ENCODE peak calls at places on chromosomes 11 and 22, in eight cellular contexts. P is sigmoid colon, T is HCT116, D is A549, F is Peyer's patch, V is neural progenitor cell, R is dorsolateral prefrontal cortex, J is AG04450. N is an unnamed sample.

GRCh38 chr22:40345271-40345670 is 1.0 kb upstream of the ADSL start:
- DNase-seq in P (no peak), T (no peak), D (no peak), F (no peak), V (no peak), R (no peak), J (no peak), N (no peak)

GRCh38 chr22:46233231-46233630 is 16.9 kb downstream of the CDPF1 start:
- DNase-seq in P (peak), T (no peak), D (no peak), F (no peak), V (no peak), R (peak), J (no peak), N (no peak)

GRCh38 chr11:110092577-110093406 is at the start of gene ZC3H12C:
- DNase-seq in P (peak), T (peak), D (peak), F (peak), V (peak), R (peak), J (peak), N (peak)

GRCh38 chr22:44667829-44668189 is 34.2 kb upstream of the PRR5 start:
- DNase-seq in P (peak), T (no peak), D (no peak), F (peak), V (no peak), R (no peak), J (no peak), N (no peak)

GRCh38 chr11:104570088-104570701 is 328.1 kb downstream of the CASP12 start:
- DNase-seq in P (no peak), T (no peak), D (no peak), F (no peak), V (no peak), R (no peak), J (no peak), N (no peak)

GRCh38 chr11:93648168-93648567 is 13.3 kb upstream of the CEP295 start:
- DNase-seq in P (no peak), T (no peak), D (peak), F (no peak), V (peak), R (no peak), J (no peak), N (no peak)

GRCh38 chr11:118872403-118872821 is 11.3 kb upstream of the CXCR5 start:
- DNase-seq in P (no peak), T (no peak), D (no peak), F (no peak), V (no peak), R (no peak), J (no peak), N (no peak)

GRCh38 chr11:70243912-70244652 is 26.4 kb upstream of the PPFIA1 start:
- DNase-seq in P (no peak), T (no peak), D (peak), F (no peak), V (no peak), R (no peak), J (no peak), N (no peak)

GRCh38 chr22:33022231-33022630 is 36.0 kb downstream of the SYN3 start:
- DNase-seq in P (no peak), T (no peak), D (no peak), F (no peak), V (no peak), R (no peak), J (no peak), N (no peak)

GRCh38 chr11:19715373-19715772 is 2.7 kb downstream of the NAV2 start:
- DNase-seq in P (no peak), T (no peak), D (peak), F (no peak), V (no peak), R (no peak), J (peak), N (no peak)

GRCh38 chr22:36862251-36863242 is 1.7 kb downstream of the NCF4 start:
- DNase-seq in P (peak), T (no peak), D (no peak), F (no peak), V (no peak), R (no peak), J (no peak), N (no peak)

GRCh38 chr11:128239224-128239790 is 348.1 kb downstream of the ETS1 start:
- DNase-seq in P (no peak), T (no peak), D (no peak), F (no peak), V (no peak), R (no peak), J (no peak), N (no peak)

GRCh38 chr11:55854704-55855103 is 16.2 kb downstream of the OR5D16 start:
- DNase-seq in P (no peak), T (no peak), D (no peak), F (no peak), V (no peak), R (no peak), J (no peak), N (no peak)

GRCh38 chr11:6554828-6555706 is 48.3 kb downstream of the RRP8 start:
- DNase-seq in P (no peak), T (no peak), D (no peak), F (no peak), V (no peak), R (no peak), J (no peak), N (no peak)

GRCh38 chr11:4111834-4112233 is 17.2 kb downstream of the RRM1 start:
- DNase-seq in P (no peak), T (no peak), D (no peak), F (no peak), V (no peak), R (no peak), J (no peak), N (no peak)

GRCh38 chr11:40722179-40722795 is 737.2 kb downstream of the LRRC4C start:
- DNase-seq in P (peak), T (no peak), D (peak), F (no peak), V (peak), R (no peak), J (no peak), N (no peak)

GRCh38 chr11:60498399-60498798 is 5.8 kb downstream of the MS4A12 start:
- DNase-seq in P (no peak), T (no peak), D (no peak), F (no peak), V (no peak), R (no peak), J (no peak), N (no peak)

GRCh38 chr11:61959678-61960077 is 7.8 kb downstream of the FTH1 start:
- DNase-seq in P (no peak), T (no peak), D (no peak), F (no peak), V (no peak), R (no peak), J (no peak), N (no peak)

GRCh38 chr11:77568306-77568705 is 21.4 kb upstream of the AQP11 start:
- DNase-seq in P (no peak), T (no peak), D (no peak), F (no peak), V (no peak), R (no peak), J (no peak), N (no peak)

GRCh38 chr22:47008208-47008885 is 245.9 kb downstream of the TBC1D22A start:
- DNase-seq in P (peak), T (no peak), D (no peak), F (no peak), V (no peak), R (no peak), J (no peak), N (no peak)

GRCh38 chr11:112584674-112585073 is 324.0 kb upstream of the PLET1 start:
- DNase-seq in P (no peak), T (no peak), D (no peak), F (no peak), V (peak), R (no peak), J (no peak), N (no peak)

GRCh38 chr11:26073646-26074045 is 258.3 kb upstream of the ANO3 start:
- DNase-seq in P (no peak), T (no peak), D (no peak), F (no peak), V (no peak), R (no peak), J (no peak), N (no peak)

GRCh38 chr11:23079382-23079813 is 219.1 kb upstream of the CCDC179 start:
- DNase-seq in P (no peak), T (no peak), D (no peak), F (no peak), V (no peak), R (no peak), J (peak), N (no peak)

GRCh38 chr11:125224391-125225015 is 60.0 kb downstream of the PKNOX2 start:
- DNase-seq in P (peak), T (peak), D (no peak), F (no peak), V (peak), R (no peak), J (no peak), N (no peak)

GRCh38 chr22:31495343-31495742 is 993 bp upstream of the SFI1 start:
- DNase-seq in P (no peak), T (no peak), D (no peak), F (no peak), V (no peak), R (no peak), J (no peak), N (no peak)

GRCh38 chr22:35045451-35045850 is 20.5 kb upstream of the ISX start:
- DNase-seq in P (no peak), T (no peak), D (no peak), F (no peak), V (no peak), R (no peak), J (no peak), N (no peak)

GRCh38 chr22:35046744-35047462 is 19.1 kb upstream of the ISX start:
- DNase-seq in P (no peak), T (no peak), D (no peak), F (no peak), V (no peak), R (no peak), J (no peak), N (no peak)

GRCh38 chr22:35043932-35044319 is 22.0 kb upstream of the ISX start:
- DNase-seq in P (no peak), T (no peak), D (no peak), F (no peak), V (no peak), R (no peak), J (no peak), N (no peak)

GRCh38 chr22:35044607-35045390 is 21.2 kb upstream of the ISX start:
- DNase-seq in P (no peak), T (no peak), D (no peak), F (no peak), V (no peak), R (no peak), J (no peak), N (no peak)

DNA sequence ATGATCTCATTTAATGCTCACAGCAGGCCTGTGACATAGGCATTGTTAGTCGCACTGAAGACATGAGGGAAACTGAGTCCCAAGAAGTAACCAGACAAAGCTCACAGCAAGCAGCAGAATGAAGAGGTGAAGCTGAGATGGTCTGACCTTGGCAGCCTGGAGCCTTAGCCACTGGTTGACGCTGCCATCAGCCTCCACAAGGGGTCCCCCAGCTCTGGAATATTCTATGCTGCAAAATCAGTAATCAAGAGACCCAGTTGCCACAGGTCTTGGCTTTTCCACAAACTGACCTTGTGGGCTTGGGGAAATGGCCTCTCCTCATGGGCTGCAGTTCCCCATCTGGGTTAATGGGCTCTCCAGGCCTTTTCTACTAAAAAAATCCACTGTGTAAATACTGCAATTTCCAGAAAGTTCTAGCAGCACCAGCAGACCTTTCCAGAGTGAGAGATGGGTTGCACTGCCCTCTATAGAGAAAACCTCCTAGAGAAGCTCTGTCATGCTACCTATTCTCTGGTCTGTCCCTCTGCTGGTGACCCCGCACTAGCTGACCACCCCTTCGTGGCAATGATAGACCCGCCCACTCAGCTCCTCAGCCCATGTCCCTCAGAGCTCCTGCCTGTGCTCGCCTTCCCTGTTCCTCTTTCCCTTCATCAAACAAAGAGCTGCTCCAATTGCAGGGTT is 22.6 kb upstream of the ISX start:
- DNase-seq in P (no peak), T (no peak), D (no peak), F (no peak), V (no peak), R (no peak), J (no peak), N (no peak)
- TF ChIP-seq CTCF in P (no peak), T (peak), D (no peak), F (peak), V (peak), R (no peak), J (no peak), N (no peak)

GRCh38 chr11:71931245-71931602 is 2.4 kb downstream of the RNF121 start:
- DNase-seq in P (no peak), T (no peak), D (no peak), F (no peak), V (no peak), R (no peak), J (no peak), N (no peak)
- H3K4me3 ChIP-seq in P (no peak), T (no peak), D (no peak), F (no peak), V (no peak), R (no peak), J (no peak), N (no peak)

GRCh38 chr11:10657308-10658271 is 36.0 kb downstream of the IRAG1 start:
- DNase-seq in P (peak), T (no peak), D (peak), F (no peak), V (no peak), R (no peak), J (peak), N (no peak)
- H3K27ac ChIP-seq in P (peak), T (peak), D (peak), F (peak), V (no peak), R (no peak), J (peak), N (peak)

DNA sequence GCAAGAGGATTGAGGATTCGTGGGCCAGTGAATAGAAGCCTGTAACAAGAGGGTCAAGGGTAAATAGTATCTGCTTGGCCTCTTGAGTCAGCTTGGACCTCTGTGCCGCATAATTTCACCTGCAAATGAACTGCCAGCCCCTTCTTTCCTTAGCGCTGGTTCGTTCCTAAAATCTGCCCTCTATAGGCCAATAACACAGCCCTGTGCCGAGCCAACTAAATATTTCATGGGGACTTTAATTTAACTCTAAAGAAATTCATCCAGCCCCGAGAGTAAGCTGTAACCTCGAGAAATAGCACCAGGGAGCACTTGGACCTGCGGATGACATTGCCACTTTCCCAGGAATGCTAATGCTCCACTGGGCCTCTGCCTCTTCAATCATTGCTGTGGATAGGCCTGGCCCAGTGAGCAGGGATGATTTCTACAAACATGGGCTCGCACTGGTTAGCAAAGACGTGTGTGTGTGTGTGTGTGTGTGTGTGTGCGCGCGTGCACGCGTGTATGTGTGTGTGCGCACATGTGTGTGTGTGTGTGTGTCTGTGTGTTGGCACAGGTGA is 95.3 kb upstream of the TBCEL start:
- DNase-seq in P (no peak), T (no peak), D (no peak), F (no peak), V (no peak), R (no peak), J (no peak), N (no peak)
- TF ChIP-seq CTCF in P (no peak), T (peak), D (no peak), F (no peak), V (no peak), R (peak), J (peak), N (no peak)

DNA sequence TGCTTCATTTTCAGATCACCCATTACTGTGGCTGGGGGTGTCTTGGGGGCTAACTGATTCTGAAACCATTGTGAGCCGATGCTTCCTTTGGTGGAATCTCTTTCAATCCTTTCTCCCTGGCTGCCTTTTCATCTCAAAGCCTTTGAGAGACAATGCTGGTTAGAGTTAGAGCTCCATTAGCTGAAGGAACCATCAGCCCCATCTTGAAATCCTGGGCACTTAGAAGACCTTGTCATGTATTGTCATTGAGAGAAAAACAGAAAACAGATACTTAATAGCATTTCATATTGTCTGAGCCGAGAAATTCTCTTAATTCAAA is 6.7 kb downstream of the TEAD1 start:
- DNase-seq in P (no peak), T (no peak), D (no peak), F (no peak), V (peak), R (no peak), J (no peak), N (no peak)
- H3K4me3 ChIP-seq in P (no peak), T (no peak), D (peak), F (no peak), V (peak), R (peak), J (no peak), N (no peak)

GRCh38 chr22:37896939-37897338 is 9.2 kb upstream of the MICALL1 start:
- DNase-seq in P (no peak), T (no peak), D (no peak), F (no peak), V (peak), R (no peak), J (no peak), N (no peak)
- H3K27ac ChIP-seq in P (peak), T (peak), D (peak), F (peak), V (peak), R (peak), J (no peak), N (no peak)

N was measured in coronary artery.